ENCODE peak calls at places on chromosomes 1 and 21, in ten cellular contexts. W is colonic mucosa, E is body of pancreas, R is left lung, K is cardiac muscle cell, U is fibroblast of lung, O is BE2C, D is breast epithelium, F is neural progenitor cell, H is tibial artery. I is an unnamed sample.

GRCh38 chr21:33655591-33656221 is 13.4 kb downstream of the ITSN1 start:
- DNase-seq in W (peak; percentile 25), E (peak; percentile 15), R (no peak), K (peak; percentile 87), U (peak; percentile 72), O (no peak), D (no peak), F (no peak), H (no peak), I (no peak)

GRCh38 chr1:68904472-68904871 is 407.6 kb upstream of the DEPDC1 start:
- DNase-seq in W (no peak), E (no peak), R (no peak), K (peak; percentile 54), U (peak; percentile 4), O (no peak), D (no peak), F (peak; percentile 55), H (no peak), I (no peak)

GRCh38 chr1:30600258-30600657 is 123.1 kb downstream of the MATN1 start:
- DNase-seq in W (peak; percentile 12), E (no peak), R (no peak), K (no peak), U (no peak), O (no peak), D (no peak), F (no peak), H (no peak), I (no peak)

GRCh38 chr1:56797079-56797685 is 22.0 kb downstream of the FYB2 start:
- DNase-seq in W (peak; percentile 77), E (no peak), R (no peak), K (no peak), U (no peak), O (no peak), D (no peak), F (no peak), H (no peak), I (no peak)

GRCh38 chr1:52691856-52692255 is 6.3 kb downstream of the COA7 start:
- DNase-seq in W (no peak), E (no peak), R (no peak), K (no peak), U (no peak), O (no peak), D (no peak), F (no peak), H (no peak), I (no peak)

GRCh38 chr1:35499652-35500176 is 57.5 kb downstream of the KIAA0319L start:
- DNase-seq in W (no peak), E (no peak), R (no peak), K (no peak), U (no peak), O (peak; percentile 16), D (no peak), F (peak; percentile 31), H (no peak), I (peak; percentile 31)

GRCh38 chr1:71835442-71835813 is 446.9 kb downstream of the NEGR1 start:
- DNase-seq in W (no peak), E (no peak), R (no peak), K (no peak), U (no peak), O (no peak), D (no peak), F (no peak), H (no peak), I (no peak)

GRCh38 chr1:7956218-7957032 is 5.1 kb upstream of the PARK7 start:
- DNase-seq in W (no peak), E (no peak), R (no peak), K (no peak), U (peak; percentile 24), O (no peak), D (no peak), F (no peak), H (no peak), I (no peak)

GRCh38 chr1:156475568-156476500 is 24.7 kb downstream of the MEF2D start:
- DNase-seq in W (peak; percentile 73), E (peak; percentile 75), R (no peak), K (no peak), U (peak; percentile 97), O (no peak), D (peak; percentile 60), F (no peak), H (peak; percentile 94), I (peak; percentile 66)

GRCh38 chr1:91553196-91553595 is 52.5 kb downstream of the CDC7 start:
- DNase-seq in W (no peak), E (peak; percentile 16), R (no peak), K (peak; percentile 83), U (peak; percentile 92), O (no peak), D (peak; percentile 84), F (no peak), H (peak; percentile 61), I (no peak)

GRCh38 chr1:162561616-162562451 is at the start of gene UAP1:
- DNase-seq in W (peak; percentile 47), E (no peak), R (no peak), K (peak; percentile 14), U (no peak), O (no peak), D (no peak), F (no peak), H (no peak), I (no peak)

GRCh38 chr1:32592953-32593352 is 53.7 kb downstream of the ZBTB8A start:
- DNase-seq in W (no peak), E (no peak), R (no peak), K (no peak), U (peak; percentile 17), O (no peak), D (no peak), F (no peak), H (no peak), I (no peak)

GRCh38 chr1:116751626-116752025 is 2.6 kb upstream of the CD2 start:
- DNase-seq in W (no peak), E (no peak), R (no peak), K (peak; percentile 8), U (no peak), O (no peak), D (no peak), F (no peak), H (no peak), I (no peak)

GRCh38 chr21:44253832-44254700 is 7.6 kb downstream of the DNMT3L start:
- DNase-seq in W (no peak), E (no peak), R (peak; percentile 24), K (no peak), U (no peak), O (no peak), D (no peak), F (peak; percentile 2), H (no peak), I (no peak)

GRCh38 chr1:179856286-179856685 is 21.3 kb downstream of the TOR1AIP2 start:
- DNase-seq in W (no peak), E (no peak), R (no peak), K (no peak), U (no peak), O (no peak), D (no peak), F (no peak), H (no peak), I (no peak)

GRCh38 chr1:179866616-179867015 is 11.0 kb downstream of the TOR1AIP2 start:
- DNase-seq in W (no peak), E (no peak), R (no peak), K (no peak), U (no peak), O (no peak), D (no peak), F (no peak), H (no peak), I (no peak)

GRCh38 chr1:179865377-179865776 is 12.2 kb downstream of the TOR1AIP2 start:
- DNase-seq in W (no peak), E (no peak), R (no peak), K (no peak), U (no peak), O (no peak), D (no peak), F (no peak), H (no peak), I (no peak)

DNA sequence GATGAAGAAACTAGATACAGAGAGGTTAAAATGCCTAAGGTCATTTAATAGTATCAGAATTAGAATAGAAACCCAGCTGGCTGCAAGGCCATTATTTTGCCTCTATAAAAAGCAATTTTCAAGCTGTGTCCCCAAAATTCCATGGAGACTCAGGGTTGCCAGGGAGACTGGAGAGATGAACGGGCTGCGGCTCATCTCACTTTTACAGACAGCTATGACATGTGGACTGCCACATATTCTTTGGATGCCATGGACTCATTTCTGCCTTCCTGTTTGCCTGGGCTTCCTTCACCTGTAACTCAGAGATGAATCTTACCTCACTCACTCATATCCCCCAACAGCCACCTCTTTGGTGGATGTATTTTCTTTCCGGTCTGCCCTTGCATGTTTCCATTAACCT is 16.9 kb downstream of the TOR1AIP2 start:
- DNase-seq in W (no peak), E (no peak), R (no peak), K (no peak), U (no peak), O (no peak), D (no peak), F (no peak), H (no peak), I (no peak)
- H3K36me3 ChIP-seq in W (no peaks in the 10 kb centered on the region), E (peaks cover 9% of the 10 kb centered on the region), R (peaks cover 72% of the 10 kb centered on the region), K (peaks cover 36% of the 10 kb centered on the region), U (peaks cover 5% of the 10 kb centered on the region), O (peaks cover 50% of the 10 kb centered on the region), D (no peaks in the 10 kb centered on the region), F (peaks cover 5% of the 10 kb centered on the region), H (peaks cover 65% of the 10 kb centered on the region), I (peaks cover 65% of the 10 kb centered on the region)

GRCh38 chr1:205275133-205275532 is 46.4 kb downstream of the NUAK2 start:
- DNase-seq in W (peak; percentile 70), E (peak; percentile 84), R (peak; percentile 70), K (no peak), U (no peak), O (no peak), D (peak; percentile 38), F (no peak), H (no peak), I (peak; percentile 88)
- H3K4me3 ChIP-seq in W (no peak overlapping the region), E (no peak overlapping the region), R (no peak overlapping the region), K (no peak overlapping the region), U (no peak overlapping the region), O (no peak overlapping the region), D (no peak overlapping the region), F (no peak overlapping the region), H (no peak overlapping the region), I (no peak overlapping the region)

GRCh38 chr1:164865385-164865784 is 306.4 kb downstream of the PBX1 start:
- DNase-seq in W (no peak), E (no peak), R (no peak), K (no peak), U (no peak), O (no peak), D (no peak), F (no peak), H (no peak), I (no peak)
- H3K27me3 ChIP-seq in W (no peaks in the 10 kb centered on the region), E (no peaks in the 10 kb centered on the region), R (no peaks in the 10 kb centered on the region), K (no peaks in the 10 kb centered on the region), U (no peaks in the 10 kb centered on the region), O (no peaks in the 10 kb centered on the region), D (no peaks in the 10 kb centered on the region), F (no peaks in the 10 kb centered on the region), H (no peaks in the 10 kb centered on the region), I (no peaks in the 10 kb centered on the region)

GRCh38 chr1:10140981-10141380 is 69.4 kb upstream of the KIF1B start:
- DNase-seq in W (no peak), E (no peak), R (no peak), K (no peak), U (no peak), O (no peak), D (no peak), F (no peak), H (no peak), I (no peak)

GRCh38 chr1:10146391-10146790 is 64.0 kb upstream of the KIF1B start:
- DNase-seq in W (no peak), E (no peak), R (no peak), K (no peak), U (no peak), O (no peak), D (no peak), F (no peak), H (no peak), I (no peak)

GRCh38 chr1:10143961-10144485 is 66.3 kb upstream of the KIF1B start:
- DNase-seq in W (no peak), E (no peak), R (no peak), K (no peak), U (no peak), O (no peak), D (no peak), F (no peak), H (no peak), I (no peak)
- H3K36me3 ChIP-seq in W (no peaks in the 10 kb centered on the region), E (peaks cover 6% of the 10 kb centered on the region), R (peaks cover 60% of the 10 kb centered on the region), K (peaks cover 6% of the 10 kb centered on the region), U (no peaks in the 10 kb centered on the region), O (no peaks in the 10 kb centered on the region), D (no peaks in the 10 kb centered on the region), F (peaks cover 7% of the 10 kb centered on the region), H (peaks cover 77% of the 10 kb centered on the region), I (peaks cover 96% of the 10 kb centered on the region)